ENCODE peak calls at places on chromosome 3, in eight cellular contexts. B, P, C, O, V, Q, S and J are unnamed samples.

GRCh38 chr3:143244516-143245063 is 125.0 kb downstream of the CHST2 start:
- DNase-seq in B (no peak), P (no peak), C (no peak), O (no peak), V (no peak), Q (no peak), S (no peak), J (no peak)

GRCh38 chr3:112136959-112137693 is 4.1 kb upstream of the GCSAM start:
- DNase-seq in B (peak), P (peak), C (no peak), O (no peak), V (no peak), Q (peak), S (no peak), J (peak)

GRCh38 chr3:87199621-87200020 is 27.5 kb upstream of the CHMP2B start:
- DNase-seq in B (no peak), P (no peak), C (no peak), O (no peak), V (no peak), Q (no peak), S (no peak), J (no peak)

GRCh38 chr3:31878231-31878838 is 102.7 kb downstream of the OSBPL10 start:
- DNase-seq in B (peak), P (no peak), C (no peak), O (peak), V (no peak), Q (no peak), S (no peak), J (no peak)

GRCh38 chr3:62884041-62884870 is 9.0 kb upstream of the CADPS start:
- DNase-seq in B (no peak), P (no peak), C (no peak), O (no peak), V (no peak), Q (no peak), S (no peak), J (no peak)

GRCh38 chr3:10937141-10937825 is 55.3 kb upstream of the SLC6A1 start:
- DNase-seq in B (no peak), P (no peak), C (no peak), O (no peak), V (no peak), Q (no peak), S (no peak), J (no peak)

GRCh38 chr3:45064512-45065372 is 38.6 kb downstream of the CLEC3B start:
- DNase-seq in B (peak), P (no peak), C (no peak), O (peak), V (no peak), Q (no peak), S (no peak), J (no peak)

GRCh38 chr3:134927596-134927995 is 132.5 kb downstream of the EPHB1 start:
- DNase-seq in B (no peak), P (no peak), C (no peak), O (no peak), V (no peak), Q (no peak), S (no peak), J (no peak)

GRCh38 chr3:188689101-188689574 is 482.6 kb upstream of the TPRG1 start:
- DNase-seq in B (peak), P (no peak), C (no peak), O (peak), V (no peak), Q (no peak), S (peak), J (no peak)

GRCh38 chr3:49750056-49750455 is 26.3 kb upstream of the GMPPB start:
- DNase-seq in B (peak), P (no peak), C (no peak), O (no peak), V (no peak), Q (no peak), S (no peak), J (no peak)

GRCh38 chr3:29686889-29687592 is 406.2 kb downstream of the RBMS3 start:
- DNase-seq in B (peak), P (no peak), C (no peak), O (no peak), V (no peak), Q (no peak), S (no peak), J (no peak)

GRCh38 chr3:64266065-64266874 is 41.0 kb upstream of the PRICKLE2 start:
- DNase-seq in B (peak), P (peak), C (no peak), O (peak), V (no peak), Q (no peak), S (no peak), J (no peak)

GRCh38 chr3:83039422-83039821 is 1278.0 kb upstream of the GBE1 start:
- DNase-seq in B (no peak), P (no peak), C (no peak), O (no peak), V (no peak), Q (no peak), S (no peak), J (no peak)

GRCh38 chr3:168096210-168096795 is 579 bp upstream of the GOLIM4 start:
- DNase-seq in B (peak), P (peak), C (no peak), O (peak), V (peak), Q (peak), S (peak), J (peak)

GRCh38 chr3:76501315-76501714 is 538.6 kb upstream of the ROBO2 start:
- DNase-seq in B (no peak), P (no peak), C (no peak), O (no peak), V (no peak), Q (no peak), S (no peak), J (no peak)

GRCh38 chr3:125053304-125053699 is 2.5 kb downstream of the HEG1 start:
- DNase-seq in B (no peak), P (no peak), C (no peak), O (no peak), V (no peak), Q (no peak), S (no peak), J (no peak)

GRCh38 chr3:147945968-147946519 is 536.9 kb downstream of the ZIC1 start:
- DNase-seq in B (peak), P (peak), C (no peak), O (peak), V (no peak), Q (peak), S (peak), J (peak)

GRCh38 chr3:72632129-72632528 is 216.1 kb downstream of the SHQ1 start:
- DNase-seq in B (no peak), P (no peak), C (no peak), O (no peak), V (no peak), Q (no peak), S (no peak), J (no peak)

GRCh38 chr3:23099677-23100076 is 103.5 kb upstream of the UBE2E2 start:
- DNase-seq in B (no peak), P (no peak), C (no peak), O (no peak), V (no peak), Q (no peak), S (no peak), J (no peak)

GRCh38 chr3:45981321-45982038 is 14.1 kb downstream of the FYCO1 start:
- DNase-seq in B (peak), P (no peak), C (no peak), O (no peak), V (no peak), Q (no peak), S (no peak), J (no peak)

GRCh38 chr3:156135921-156136655 is 15.7 kb downstream of the KCNAB1 start:
- DNase-seq in B (no peak), P (no peak), C (no peak), O (no peak), V (no peak), Q (peak), S (no peak), J (no peak)

GRCh38 chr3:150607267-150608065 is 4.3 kb downstream of the SELENOT start:
- DNase-seq in B (no peak), P (no peak), C (no peak), O (no peak), V (no peak), Q (no peak), S (no peak), J (no peak)

GRCh38 chr3:194680888-194681615 is 4.6 kb upstream of the FAM43A start:
- DNase-seq in B (no peak), P (no peak), C (no peak), O (no peak), V (no peak), Q (no peak), S (no peak), J (no peak)

GRCh38 chr3:124230928-124231456 is 239.1 kb upstream of the ROPN1 start:
- DNase-seq in B (no peak), P (no peak), C (no peak), O (no peak), V (no peak), Q (no peak), S (no peak), J (no peak)

GRCh38 chr3:133853063-133853924 is 42.4 kb downstream of the RAB6B start:
- DNase-seq in B (no peak), P (no peak), C (no peak), O (no peak), V (no peak), Q (no peak), S (no peak), J (no peak)

GRCh38 chr3:185658504-185658912 is 72.4 kb downstream of the SENP2 start:
- DNase-seq in B (peak), P (peak), C (no peak), O (peak), V (no peak), Q (no peak), S (peak), J (no peak)

GRCh38 chr3:186821429-186822367 is 15.4 kb upstream of the RFC4 start:
- DNase-seq in B (peak), P (no peak), C (no peak), O (no peak), V (no peak), Q (peak), S (no peak), J (no peak)

GRCh38 chr3:173938159-173938558 is 540.6 kb downstream of the NLGN1 start:
- DNase-seq in B (peak), P (no peak), C (no peak), O (no peak), V (no peak), Q (no peak), S (no peak), J (no peak)

GRCh38 chr3:113439576-113439975 is 1.7 kb downstream of the CFAP44 start:
- DNase-seq in B (peak), P (no peak), C (no peak), O (no peak), V (no peak), Q (peak), S (no peak), J (no peak)

GRCh38 chr3:119781330-119782198 is at the start of gene NR1I2:
- DNase-seq in B (no peak), P (no peak), C (no peak), O (no peak), V (no peak), Q (no peak), S (no peak), J (no peak)

GRCh38 chr3:195154793-195155535 is 116.0 kb downstream of the XXYLT1 start:
- DNase-seq in B (peak), P (peak), C (peak), O (peak), V (peak), Q (peak), S (peak), J (no peak)

GRCh38 chr3:74267583-74268184 is 346.8 kb downstream of the CNTN3 start:
- DNase-seq in B (peak), P (peak), C (no peak), O (peak), V (no peak), Q (peak), S (peak), J (peak)

GRCh38 chr3:179666030-179666429 is 13.2 kb downstream of the USP13 start:
- DNase-seq in B (no peak), P (no peak), C (no peak), O (no peak), V (no peak), Q (no peak), S (no peak), J (no peak)

GRCh38 chr3:15781131-15781530 is 16.6 kb downstream of the ANKRD28 start:
- DNase-seq in B (no peak), P (no peak), C (no peak), O (no peak), V (no peak), Q (no peak), S (no peak), J (no peak)

GRCh38 chr3:53941174-53941573 is 49.5 kb upstream of the SELENOK start:
- DNase-seq in B (peak), P (peak), C (no peak), O (no peak), V (no peak), Q (no peak), S (no peak), J (no peak)

GRCh38 chr3:23130406-23130805 is 72.7 kb upstream of the UBE2E2 start:
- DNase-seq in B (no peak), P (no peak), C (no peak), O (no peak), V (no peak), Q (no peak), S (no peak), J (no peak)

GRCh38 chr3:23219117-23219516 is 16.0 kb downstream of the UBE2E2 start:
- DNase-seq in B (no peak), P (no peak), C (no peak), O (no peak), V (no peak), Q (no peak), S (no peak), J (no peak)

GRCh38 chr3:187223799-187224198 is 26.5 kb downstream of the RTP1 start:
- DNase-seq in B (peak), P (peak), C (no peak), O (no peak), V (no peak), Q (no peak), S (no peak), J (no peak)

GRCh38 chr3:42544492-42545283 is 37.1 kb downstream of the SEC22C start:
- DNase-seq in B (no peak), P (no peak), C (peak), O (peak), V (no peak), Q (no peak), S (peak), J (no peak)
- TF ChIP-seq CTCF in B (no peak), P (no peak), C (no peak), O (peak), V (no peak), Q (no peak), S (no peak), J (no peak)

GRCh38 chr3:130893240-130894129 is at the start of gene ATP2C1:
- DNase-seq in B (peak), P (peak), C (peak), O (peak), V (peak), Q (peak), S (peak), J (peak)

GRCh38 chr3:130895690-130896089 is 1.8 kb downstream of the ATP2C1 start:
- DNase-seq in B (no peak), P (no peak), C (no peak), O (no peak), V (no peak), Q (no peak), S (no peak), J (no peak)

GRCh38 chr3:130892759-130893239 is 1.1 kb upstream of the ATP2C1 start:
- DNase-seq in B (peak), P (peak), C (no peak), O (peak), V (no peak), Q (peak), S (peak), J (peak)

GRCh38 chr3:130894873-130895330 is 1.0 kb downstream of the ATP2C1 start:
- DNase-seq in B (peak), P (no peak), C (no peak), O (no peak), V (no peak), Q (no peak), S (no peak), J (no peak)

DNA sequence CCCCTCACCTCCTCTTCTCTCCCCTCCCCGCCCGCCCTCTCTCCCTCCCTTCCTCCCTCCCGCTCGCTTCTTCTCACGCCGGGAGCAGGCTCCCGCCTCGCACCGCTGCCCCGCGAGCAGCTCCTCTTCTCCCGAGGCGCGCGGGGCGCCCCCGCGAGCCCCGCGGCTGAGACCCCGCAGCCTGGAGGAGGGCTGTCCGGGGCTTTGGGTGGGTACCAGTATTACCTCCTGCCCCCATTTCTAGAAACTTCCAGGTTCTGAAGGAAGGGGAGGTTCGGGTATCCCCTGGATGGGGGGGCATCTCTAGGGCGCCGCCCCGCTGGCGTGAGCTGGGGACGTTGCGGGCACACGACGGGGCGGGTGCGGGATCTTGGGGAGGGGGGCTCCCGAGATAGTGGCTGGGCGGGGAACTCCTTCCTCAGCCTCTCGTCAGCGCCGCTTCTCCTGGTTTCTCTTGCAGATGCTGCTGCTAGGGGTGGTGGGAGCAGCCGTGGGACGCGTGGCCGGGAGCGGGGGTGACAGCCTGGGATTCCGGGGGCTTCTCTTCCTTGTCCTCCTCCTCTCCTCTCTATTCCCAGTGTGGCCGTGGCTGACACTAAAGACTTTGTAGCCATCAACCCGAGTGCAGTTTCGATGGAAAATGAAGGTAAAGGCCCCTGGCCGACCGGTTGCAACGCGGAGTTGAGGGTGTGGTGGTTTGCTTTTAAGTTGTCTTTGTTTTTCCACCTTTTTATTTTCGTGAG is 417 bp downstream of the ATP2C1 start:
- DNase-seq in B (no peak), P (peak), C (no peak), O (peak), V (peak), Q (peak), S (no peak), J (peak)
- TF ChIP-seq CTCF in B (no peak), P (no peak), C (no peak), O (no peak), V (no peak), Q (no peak), S (no peak), J (no peak)

GRCh38 chr3:35966629-35967464 is 327.5 kb downstream of the ARPP21 start:
- DNase-seq in B (no peak), P (no peak), C (no peak), O (no peak), V (no peak), Q (no peak), S (no peak), J (no peak)
- TF ChIP-seq CTCF in B (no peak), P (no peak), C (no peak), O (no peak), V (no peak), Q (no peak), S (no peak), J (no peak)

GRCh38 chr3:52388933-52389332 is 56.0 kb downstream of the SEMA3G start:
- DNase-seq in B (no peak), P (no peak), C (no peak), O (no peak), V (no peak), Q (no peak), S (no peak), J (no peak)
- TF ChIP-seq CTCF in B (no peak), P (no peak), C (no peak), O (no peak), V (no peak), Q (no peak), S (no peak), J (no peak)

DNA sequence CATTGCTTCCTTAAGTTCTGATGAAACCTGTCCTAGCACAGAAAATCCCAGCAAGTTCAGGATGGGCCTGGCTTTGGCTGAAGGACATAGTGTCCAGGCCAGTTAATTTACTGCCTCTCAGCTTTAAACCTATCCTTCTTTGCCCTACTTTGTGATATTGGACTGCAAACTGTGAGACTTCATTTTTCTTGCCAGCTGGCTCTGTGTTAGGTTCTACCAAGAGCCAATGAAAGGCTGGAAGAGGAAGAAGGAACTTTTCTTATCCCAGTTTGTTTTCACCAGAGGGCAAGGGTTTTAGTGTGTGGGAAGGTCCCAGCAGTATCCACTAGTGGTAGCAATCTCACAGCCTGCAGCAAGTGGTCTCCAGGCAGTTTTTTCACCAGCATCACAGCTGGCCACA is 18.2 kb downstream of the DCUN1D1 start:
- DNase-seq in B (no peak), P (no peak), C (no peak), O (peak), V (no peak), Q (no peak), S (no peak), J (no peak)
- TF ChIP-seq CTCF in B (no peak), P (no peak), C (no peak), O (no peak), V (no peak), Q (no peak), S (no peak), J (no peak)

DNA sequence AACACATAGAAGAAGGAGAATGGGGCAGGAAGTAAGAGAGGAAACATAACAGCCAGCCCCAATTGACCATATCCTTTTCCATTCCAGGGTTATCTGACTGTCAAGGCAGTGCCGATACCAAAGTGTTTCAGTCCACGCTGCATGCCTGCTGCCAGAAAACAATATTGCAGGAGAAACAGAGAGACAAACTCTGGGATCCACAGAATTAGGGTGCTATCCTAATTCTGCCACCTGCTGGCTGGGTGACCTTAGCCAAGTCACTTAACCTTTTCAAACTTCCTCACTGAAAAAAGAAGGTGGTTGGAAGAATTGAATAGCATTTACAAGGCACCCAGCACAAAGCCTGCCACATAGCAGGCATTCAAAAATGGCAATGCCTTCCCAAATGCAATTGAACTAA is 32.0 kb downstream of the GLB1 start:
- DNase-seq in B (no peak), P (no peak), C (no peak), O (no peak), V (no peak), Q (no peak), S (no peak), J (no peak)
- TF ChIP-seq CTCF in B (no peak), P (no peak), C (no peak), O (no peak), V (no peak), Q (no peak), S (no peak), J (no peak)

DNA sequence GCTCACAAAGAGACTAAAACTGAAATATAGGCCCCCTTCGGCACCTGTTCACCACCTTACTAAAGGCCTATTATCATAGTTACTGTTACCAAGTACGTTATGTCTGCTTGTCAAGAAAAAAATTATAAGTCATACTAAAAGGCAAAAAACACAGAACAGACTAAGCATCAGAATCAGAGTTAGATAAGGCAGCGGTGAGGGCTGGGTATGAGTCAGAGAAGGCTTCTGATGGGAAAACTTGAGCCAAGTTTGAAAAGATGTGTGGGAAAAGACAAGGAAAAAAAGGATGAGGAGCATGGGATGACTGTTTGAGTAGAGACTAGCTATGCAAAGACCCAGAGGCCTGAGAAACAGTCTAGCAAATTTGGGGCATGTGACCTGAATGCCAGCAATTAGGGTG is 387.2 kb upstream of the SGO1 start:
- DNase-seq in B (peak), P (no peak), C (no peak), O (no peak), V (no peak), Q (no peak), S (no peak), J (no peak)
- TF ChIP-seq CTCF in B (no peak), P (no peak), C (no peak), O (no peak), V (no peak), Q (no peak), S (no peak), J (no peak)

GRCh38 chr3:172143060-172143451 is 103.7 kb downstream of the FNDC3B start:
- DNase-seq in B (no peak), P (no peak), C (no peak), O (no peak), V (no peak), Q (no peak), S (no peak), J (no peak)
- TF ChIP-seq CTCF in B (no peak), P (no peak), C (no peak), O (no peak), V (no peak), Q (no peak), S (no peak), J (no peak)